ENCODE peak calls at places on chromosomes 7 and 10, in seven cellular contexts. D is H1, R is GM12891, W is GM12892, S is GM12878, H is HepG2, X is K562. A is an unnamed sample.
A peak's percentile ranks its signal among the peaks of the same experiment; 100 is the strongest.

GRCh38 chr7:152565731-152566130 is 110.2 kb downstream of the XRCC2 start:
- DNase-seq in D (no peak), R (no peak), W (no peak), S (no peak), H (no peak), X (no peak), A (no peak)

GRCh38 chr7:106568002-106568679 is 92.8 kb downstream of the CCDC71L start:
- DNase-seq in D (no peak), R (no peak), W (no peak), S (no peak), H (no peak), X (no peak), A (no peak)

GRCh38 chr7:12826079-12826478 is 138.6 kb downstream of the ARL4A start:
- DNase-seq in D (no peak), R (no peak), W (no peak), S (no peak), H (no peak), X (no peak), A (no peak)

GRCh38 chr7:41224063-41224763 is 478.7 kb downstream of the INHBA start:
- DNase-seq in D (no peak), R (no peak), W (no peak), S (no peak), H (no peak), X (no peak), A (no peak)

GRCh38 chr10:42952931-42953683 is 123.8 kb upstream of the RET start:
- DNase-seq in D (no peak), R (no peak), W (no peak), S (no peak), H (no peak), X (no peak), A (no peak)

GRCh38 chr10:6562221-6562620 is 17.9 kb downstream of the PRKCQ start:
- DNase-seq in D (no peak), R (no peak), W (no peak), S (no peak), H (no peak), X (no peak), A (no peak)

GRCh38 chr10:99937630-99938029 is 72.1 kb downstream of the DNMBP start:
- DNase-seq in D (no peak), R (no peak), W (peak; percentile 19), S (peak; percentile 48), H (no peak), X (no peak), A (no peak)

GRCh38 chr7:75534727-75535307 is 42.7 kb downstream of the SPDYE5 start:
- DNase-seq in D (no peak), R (peak; percentile 48), W (peak; percentile 41), S (peak; percentile 35), H (no peak), X (no peak), A (no peak)

GRCh38 chr7:17863095-17863814 is 77.0 kb downstream of the SNX13 start:
- DNase-seq in D (no peak), R (no peak), W (no peak), S (no peak), H (no peak), X (no peak), A (no peak)

GRCh38 chr10:87734987-87735827 is 75.5 kb downstream of the PAPSS2 start:
- DNase-seq in D (peak; percentile 23), R (peak; percentile 17), W (no peak), S (no peak), H (peak; percentile 25), X (peak; percentile 29), A (peak; percentile 66)

GRCh38 chr7:77778535-77778934 is 19.7 kb downstream of the TMEM60 start:
- DNase-seq in D (no peak), R (no peak), W (no peak), S (no peak), H (no peak), X (no peak), A (no peak)

DNA sequence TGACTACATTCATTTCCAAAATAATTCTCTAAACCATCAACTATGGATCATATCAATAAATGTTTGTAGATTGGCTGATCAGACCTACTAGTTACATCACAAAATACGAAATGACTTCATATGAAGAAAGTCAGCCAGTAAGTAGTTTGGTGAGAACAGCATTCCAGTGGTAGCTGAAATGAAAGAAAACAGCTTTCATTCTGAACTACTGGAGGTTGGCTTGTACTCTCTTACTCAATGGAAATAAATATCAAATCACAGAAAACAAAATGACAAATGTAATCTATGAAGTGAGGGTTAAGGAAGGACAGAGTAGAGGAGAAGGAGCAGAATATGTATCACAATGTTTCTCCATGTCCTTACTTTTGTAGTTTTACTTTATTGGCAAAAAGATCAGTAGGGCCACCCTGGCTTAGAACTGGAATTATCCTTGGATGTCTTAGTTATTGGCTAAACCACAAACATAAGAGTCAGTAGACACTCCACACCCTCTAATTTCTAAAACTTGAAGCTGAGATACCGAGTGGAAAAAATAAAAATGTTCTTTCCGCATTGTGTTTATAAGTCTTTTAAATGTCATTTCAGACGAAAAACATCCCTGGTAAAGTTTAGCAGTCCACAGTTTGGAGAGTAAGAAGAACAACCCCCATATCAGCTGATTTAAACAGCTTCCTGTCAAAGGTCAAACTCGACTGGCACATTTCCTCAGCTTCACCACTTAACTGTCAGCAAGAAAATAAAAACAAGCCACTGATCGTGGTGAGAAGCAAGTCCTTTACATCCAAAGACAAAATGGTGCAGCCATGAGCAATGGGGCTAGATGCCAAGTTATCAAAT is 74.1 kb upstream of the DGKI start:
- DNase-seq in D (no peak), R (no peak), W (no peak), S (no peak), H (no peak), X (no peak), A (no peak)
- TF ChIP-seq POLR2AphosphoS5 in D (no peak), R (no peak), W (no peak), S (no peak), H (no peak), X (no peak), A (no peak)

GRCh38 chr10:27526242-27526641 is 22.1 kb downstream of the RAB18 start:
- DNase-seq in D (no peak), R (no peak), W (no peak), S (no peak), H (no peak), X (no peak), A (no peak)

GRCh38 chr10:27525819-27526218 is 21.7 kb downstream of the RAB18 start:
- DNase-seq in D (no peak), R (no peak), W (no peak), S (no peak), H (no peak), X (no peak), A (no peak)

GRCh38 chr10:27530477-27530876 is 26.4 kb downstream of the RAB18 start:
- DNase-seq in D (no peak), R (no peak), W (no peak), S (no peak), H (no peak), X (no peak), A (no peak)

GRCh38 chr10:27529010-27529783 is 25.1 kb downstream of the RAB18 start:
- DNase-seq in D (no peak), R (no peak), W (no peak), S (no peak), H (no peak), X (peak; percentile 46), A (no peak)

DNA sequence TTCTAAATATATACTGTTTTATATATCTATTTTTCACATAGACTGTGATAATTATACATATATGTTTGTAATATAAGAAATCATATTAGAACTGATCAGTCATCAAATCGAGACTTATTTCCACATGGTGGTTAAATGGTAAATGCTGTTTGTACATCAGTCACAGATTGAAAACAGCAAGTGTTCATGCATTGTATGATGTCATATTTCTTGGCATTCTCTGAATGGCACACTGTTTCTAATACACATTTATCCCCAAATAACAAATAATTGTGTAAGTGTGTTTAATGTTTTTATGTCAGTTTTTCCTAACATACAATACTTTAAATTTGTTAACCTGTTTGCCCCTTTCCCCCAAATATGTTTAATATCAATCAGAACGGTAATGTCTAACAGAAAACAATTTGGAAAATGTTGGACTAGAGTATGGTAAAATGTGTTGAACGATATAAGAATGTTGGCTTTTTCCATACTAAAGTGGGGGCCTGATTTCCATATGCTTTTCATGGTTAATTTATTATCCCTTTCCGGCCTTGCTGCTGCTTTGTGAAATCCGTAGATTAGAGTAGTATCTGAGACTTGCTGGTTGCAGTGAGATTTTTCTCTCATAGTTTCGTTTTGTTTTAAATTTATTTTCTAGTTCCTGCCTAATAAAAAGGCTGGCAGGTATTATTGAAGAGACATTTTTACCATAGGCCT is 23.6 kb downstream of the RAB18 start:
- DNase-seq in D (no peak), R (no peak), W (no peak), S (no peak), H (no peak), X (no peak), A (no peak)
- TF ChIP-seq TAF1 in D (no peak), R (no peak), W (no peak), S (no peak), H (no peak), X (no peak), A (no peak)

GRCh38 chr7:45070254-45070642 is 18.5 kb downstream of the NACAD start:
- DNase-seq in D (no peak), R (no peak), W (no peak), S (no peak), H (no peak), X (no peak), A (no peak)

GRCh38 chr7:45067582-45067981 is 21.2 kb downstream of the NACAD start:
- DNase-seq in D (no peak), R (no peak), W (no peak), S (no peak), H (no peak), X (no peak), A (no peak)

GRCh38 chr7:45066409-45066808 is 22.4 kb downstream of the NACAD start:
- DNase-seq in D (no peak), R (no peak), W (no peak), S (no peak), H (no peak), X (no peak), A (no peak)

GRCh38 chr7:45069444-45070253 is 19.1 kb downstream of the NACAD start:
- DNase-seq in D (no peak), R (no peak), W (no peak), S (no peak), H (no peak), X (no peak), A (no peak)

DNA sequence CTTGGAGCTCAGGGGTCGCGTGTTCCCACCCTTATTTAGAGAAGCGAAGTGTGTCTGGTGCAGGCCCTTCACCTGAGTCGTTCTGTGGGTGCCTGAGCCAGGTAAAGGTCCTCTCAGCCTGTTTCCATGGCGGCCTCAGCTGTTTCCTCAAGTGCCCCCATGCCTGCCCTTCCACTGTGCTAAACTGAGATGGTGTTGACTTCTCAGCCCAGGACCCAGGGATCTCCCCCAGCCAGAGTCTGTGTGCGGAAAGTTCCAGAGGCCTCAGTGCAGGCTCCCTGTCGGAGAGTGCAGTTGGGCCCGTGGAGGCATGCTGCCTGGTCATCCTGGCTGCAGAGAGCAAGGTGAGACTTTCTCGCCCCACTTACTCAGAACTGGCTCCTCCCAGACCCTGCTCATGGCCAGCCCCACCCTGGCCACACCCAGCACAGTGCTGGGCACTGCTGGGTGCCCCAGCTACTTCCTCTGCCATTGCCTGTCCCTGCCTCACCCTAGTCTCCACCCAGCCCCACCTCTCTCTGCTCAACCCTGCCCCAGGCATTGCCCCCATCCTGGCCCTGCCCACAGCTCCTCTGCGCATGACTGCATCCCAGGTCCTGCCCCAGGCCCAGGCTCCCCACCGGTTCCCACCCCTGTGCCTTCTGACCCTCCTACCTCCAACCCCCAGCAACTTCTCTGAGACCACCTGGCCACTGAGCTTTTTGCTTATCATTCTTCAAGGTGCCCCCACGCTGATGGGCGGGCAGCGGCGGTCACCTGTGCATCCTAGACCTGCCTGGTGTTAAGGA is 20.3 kb downstream of the NACAD start:
- DNase-seq in D (no peak), R (no peak), W (no peak), S (no peak), H (no peak), X (no peak), A (no peak)
- TF ChIP-seq POLR2AphosphoS5 in D (no peak), R (no peak), W (no peak), S (no peak), H (no peak), X (no peak), A (no peak)

GRCh38 chr7:140275069-140275961 is 98.5 kb upstream of the KDM7A start:
- DNase-seq in D (no peak), R (no peak), W (no peak), S (no peak), H (no peak), X (peak; percentile 66), A (no peak)
- TF ChIP-seq TAF1 in D (no peak), R (no peak), W (no peak), S (no peak), H (no peak), X (no peak), A (no peak)

A was measured in SK-N-SH.